ENCODE peak calls at places on chromosome 2, in ten cellular contexts. S, A, J, Z, N, P, E, U, R and Y are unnamed samples.

GRCh38 chr2:44433841-44434240 is 72.1 kb downstream of the CAMKMT start:
- DNase-seq in U (no peak), S (no peak), R (no peak), A (peak), J (no peak), P (no peak), N (no peak), Z (no peak), E (no peak), Y (no peak)

GRCh38 chr2:205989291-205990071 is 96.5 kb downstream of the INO80D start:
- DNase-seq in Z (no peak), E (no peak), J (no peak), R (no peak), S (no peak), A (no peak), N (no peak), P (no peak), U (peak), Y (no peak)

GRCh38 chr2:42198466-42198865 is 29.3 kb downstream of the EML4 start:
- DNase-seq in E (no peak), N (no peak), A (no peak), R (no peak), U (no peak), S (no peak), Z (no peak), P (no peak), J (no peak), Y (no peak)

GRCh38 chr2:109208071-109208950 is 79.3 kb downstream of the SH3RF3 start:
- DNase-seq in R (peak), A (no peak), S (no peak), U (peak), P (no peak), Z (no peak), N (no peak), J (no peak), E (peak), Y (no peak)

GRCh38 chr2:24409700-24410556 is 49.6 kb upstream of the ITSN2 start:
- DNase-seq in R (peak), E (peak), J (peak), S (peak), P (peak), Z (no peak), U (peak), A (peak), N (peak), Y (no peak)

GRCh38 chr2:41668529-41668928 is 379.3 kb upstream of the PKDCC start:
- DNase-seq in A (no peak), J (no peak), E (no peak), N (no peak), R (no peak), Z (no peak), S (no peak), P (no peak), U (peak), Y (no peak)

GRCh38 chr2:72139871-72140620 is 7.6 kb downstream of the CYP26B1 start:
- DNase-seq in N (no peak), U (no peak), Z (no peak), P (no peak), E (no peak), S (no peak), R (no peak), J (no peak), A (no peak), Y (no peak)

GRCh38 chr2:41920181-41920580 is 127.6 kb upstream of the PKDCC start:
- DNase-seq in N (no peak), Z (no peak), P (no peak), A (no peak), S (no peak), R (no peak), U (no peak), J (no peak), E (no peak), Y (no peak)

GRCh38 chr2:181421131-181421458 is 36.1 kb upstream of the ITGA4 start:
- DNase-seq in N (no peak), S (no peak), U (no peak), P (no peak), A (no peak), J (no peak), R (no peak), E (no peak), Z (no peak), Y (no peak)

GRCh38 chr2:144924827-144925226 is 404.9 kb upstream of the ZEB2 start:
- DNase-seq in E (peak), N (no peak), R (no peak), P (no peak), A (no peak), Z (no peak), U (no peak), J (no peak), S (no peak), Y (no peak)

GRCh38 chr2:210337159-210337558 is 22.2 kb upstream of the MYL1 start:
- DNase-seq in J (no peak), S (no peak), U (no peak), A (no peak), Z (no peak), R (no peak), P (no peak), N (no peak), E (peak), Y (no peak)

GRCh38 chr2:24986397-24986796 is 14.6 kb upstream of the DNAJC27 start:
- DNase-seq in N (no peak), Z (no peak), U (no peak), P (no peak), S (no peak), R (no peak), E (peak), J (no peak), A (no peak), Y (no peak)

GRCh38 chr2:232438951-232439757 is 16.8 kb upstream of the ALPI start:
- DNase-seq in S (peak), Z (no peak), E (peak), U (peak), J (no peak), N (peak), R (no peak), A (no peak), P (peak), Y (peak)

GRCh38 chr2:69272803-69273471 is 114.1 kb downstream of the GFPT1 start:
- DNase-seq in U (no peak), N (no peak), S (peak), E (no peak), Z (no peak), J (no peak), P (no peak), R (no peak), A (no peak), Y (no peak)

GRCh38 chr2:151630372-151630771 is 103.9 kb downstream of the NEB start:
- DNase-seq in Z (no peak), R (no peak), N (no peak), A (no peak), E (peak), J (no peak), S (no peak), P (no peak), U (no peak), Y (no peak)

GRCh38 chr2:45269149-45269793 is 260.0 kb upstream of the SIX2 start:
- DNase-seq in S (peak), P (no peak), J (no peak), R (peak), N (no peak), A (no peak), E (no peak), Z (no peak), U (no peak), Y (no peak)

GRCh38 chr2:101833890-101834523 is 136.5 kb downstream of the MAP4K4 start:
- DNase-seq in J (no peak), N (no peak), U (no peak), R (no peak), A (no peak), Z (no peak), P (no peak), S (no peak), E (no peak), Y (no peak)

GRCh38 chr2:102755284-102755683 is 6.5 kb upstream of the TMEM182 start:
- DNase-seq in E (no peak), N (no peak), J (no peak), R (no peak), S (peak), Z (no peak), U (no peak), P (no peak), A (no peak), Y (no peak)

GRCh38 chr2:31434911-31435310 is 20.4 kb upstream of the XDH start:
- DNase-seq in U (no peak), E (peak), S (no peak), P (no peak), J (no peak), R (no peak), N (no peak), Z (no peak), A (no peak), Y (no peak)

GRCh38 chr2:222915092-222915957 is 54.5 kb downstream of the ACSL3 start:
- DNase-seq in P (no peak), A (no peak), J (no peak), R (peak), N (no peak), U (no peak), S (peak), Z (no peak), E (no peak), Y (no peak)

GRCh38 chr2:219448776-219449476 is 14.3 kb downstream of the SPEG start:
- DNase-seq in U (peak), J (no peak), A (no peak), N (no peak), S (no peak), R (no peak), E (no peak), P (no peak), Z (no peak), Y (no peak)

GRCh38 chr2:34789162-34789561 is 1190.1 kb upstream of the FAM98A start:
- DNase-seq in S (no peak), R (no peak), A (no peak), E (no peak), Z (no peak), N (no peak), P (no peak), J (no peak), U (no peak), Y (no peak)

GRCh38 chr2:10993001-10993481 is 81.3 kb downstream of the KCNF1 start:
- DNase-seq in P (no peak), U (peak), A (no peak), S (no peak), J (no peak), N (peak), R (peak), E (no peak), Z (no peak), Y (no peak)